ENCODE peak calls at places on chromosomes 3 and 15, in ten cellular contexts. One of them, this sample, is unnamed.

GRCh38 chr15:77028451-77029165 is 33.7 kb downstream of the PSTPIP1 start:
- DNase-seq in ureter: peak; percentile 31
- DNase-seq in tibial nerve: no peak
- DNase-seq in HFFc6: no peak
- DNase-seq in T1000: no peak
- DNase-seq in left ventricle myocardium superior: peak; percentile 13
- DNase-seq in aorta: peak; percentile 41
- DNase-seq in stimulated activated CD8-positive, alpha-beta memory T cell treated with anti-CD3 and anti-CD28 coated beads, Interleukin-2, amount 100 ng/mL, for 1 hour: no peak
- DNase-seq in neural progenitor cell: no peak
- DNase-seq in B cell: peak; percentile 26
- DNase-seq in this sample: no peak

GRCh38 chr3:4310971-4311370 is 7.8 kb downstream of the SETMAR start:
- DNase-seq in ureter: no peak
- DNase-seq in tibial nerve: no peak
- DNase-seq in HFFc6: no peak
- DNase-seq in T1000: no peak
- DNase-seq in left ventricle myocardium superior: no peak
- DNase-seq in aorta: no peak
- DNase-seq in stimulated activated CD8-positive, alpha-beta memory T cell treated with anti-CD3 and anti-CD28 coated beads, Interleukin-2, amount 100 ng/mL, for 1 hour: no peak
- DNase-seq in neural progenitor cell: no peak
- DNase-seq in B cell: no peak
- DNase-seq in this sample: no peak

GRCh38 chr15:74616020-74616939 is 644 bp downstream of the CLK3 start:
- DNase-seq in ureter: peak; percentile 91
- DNase-seq in tibial nerve: peak; percentile 65
- DNase-seq in HFFc6: peak; percentile 63
- DNase-seq in T1000: no peak
- DNase-seq in left ventricle myocardium superior: peak; percentile 88
- DNase-seq in aorta: peak; percentile 88
- DNase-seq in stimulated activated CD8-positive, alpha-beta memory T cell treated with anti-CD3 and anti-CD28 coated beads, Interleukin-2, amount 100 ng/mL, for 1 hour: peak; percentile 29
- DNase-seq in neural progenitor cell: peak; percentile 69
- DNase-seq in B cell: no peak
- DNase-seq in this sample: no peak

GRCh38 chr15:39426552-39427532 is 154.0 kb upstream of the THBS1 start:
- DNase-seq in ureter: no peak
- DNase-seq in tibial nerve: peak; percentile 30
- DNase-seq in HFFc6: no peak
- DNase-seq in T1000: no peak
- DNase-seq in left ventricle myocardium superior: peak; percentile 59
- DNase-seq in aorta: peak; percentile 83
- DNase-seq in stimulated activated CD8-positive, alpha-beta memory T cell treated with anti-CD3 and anti-CD28 coated beads, Interleukin-2, amount 100 ng/mL, for 1 hour: peak; percentile 54
- DNase-seq in neural progenitor cell: peak; percentile 21
- DNase-seq in B cell: peak; percentile 8
- DNase-seq in this sample: no peak

GRCh38 chr3:16697437-16698258 is 92.4 kb upstream of the DAZL start:
- DNase-seq in ureter: no peak
- DNase-seq in tibial nerve: no peak
- DNase-seq in HFFc6: no peak
- DNase-seq in T1000: no peak
- DNase-seq in left ventricle myocardium superior: no peak
- DNase-seq in aorta: no peak
- DNase-seq in stimulated activated CD8-positive, alpha-beta memory T cell treated with anti-CD3 and anti-CD28 coated beads, Interleukin-2, amount 100 ng/mL, for 1 hour: no peak
- DNase-seq in neural progenitor cell: peak; percentile 11
- DNase-seq in B cell: no peak
- DNase-seq in this sample: no peak

GRCh38 chr3:148131990-148132638 is 565.6 kb upstream of the AGTR1 start:
- DNase-seq in ureter: no peak
- DNase-seq in tibial nerve: no peak
- DNase-seq in HFFc6: no peak
- DNase-seq in T1000: no peak
- DNase-seq in left ventricle myocardium superior: no peak
- DNase-seq in aorta: no peak
- DNase-seq in stimulated activated CD8-positive, alpha-beta memory T cell treated with anti-CD3 and anti-CD28 coated beads, Interleukin-2, amount 100 ng/mL, for 1 hour: no peak
- DNase-seq in neural progenitor cell: no peak
- DNase-seq in B cell: no peak
- DNase-seq in this sample: no peak

GRCh38 chr3:36244728-36245127 is 135.6 kb upstream of the STAC start:
- DNase-seq in ureter: no peak
- DNase-seq in tibial nerve: no peak
- DNase-seq in HFFc6: no peak
- DNase-seq in T1000: no peak
- DNase-seq in left ventricle myocardium superior: no peak
- DNase-seq in aorta: no peak
- DNase-seq in stimulated activated CD8-positive, alpha-beta memory T cell treated with anti-CD3 and anti-CD28 coated beads, Interleukin-2, amount 100 ng/mL, for 1 hour: no peak
- DNase-seq in neural progenitor cell: no peak
- DNase-seq in B cell: no peak
- DNase-seq in this sample: no peak

GRCh38 chr15:44159492-44159891 is 35.6 kb downstream of the FRMD5 start:
- DNase-seq in ureter: no peak
- DNase-seq in tibial nerve: no peak
- DNase-seq in HFFc6: no peak
- DNase-seq in T1000: no peak
- DNase-seq in left ventricle myocardium superior: no peak
- DNase-seq in aorta: no peak
- DNase-seq in stimulated activated CD8-positive, alpha-beta memory T cell treated with anti-CD3 and anti-CD28 coated beads, Interleukin-2, amount 100 ng/mL, for 1 hour: no peak
- DNase-seq in neural progenitor cell: peak; percentile 67
- DNase-seq in B cell: no peak
- DNase-seq in this sample: no peak

GRCh38 chr15:69535101-69535638 is 82.6 kb downstream of the RPLP1 start:
- DNase-seq in ureter: no peak
- DNase-seq in tibial nerve: no peak
- DNase-seq in HFFc6: peak; percentile 51
- DNase-seq in T1000: no peak
- DNase-seq in left ventricle myocardium superior: no peak
- DNase-seq in aorta: no peak
- DNase-seq in stimulated activated CD8-positive, alpha-beta memory T cell treated with anti-CD3 and anti-CD28 coated beads, Interleukin-2, amount 100 ng/mL, for 1 hour: no peak
- DNase-seq in neural progenitor cell: no peak
- DNase-seq in B cell: no peak
- DNase-seq in this sample: no peak

GRCh38 chr15:37140531-37141053 is 40.2 kb upstream of the MEIS2 start:
- DNase-seq in ureter: no peak
- DNase-seq in tibial nerve: no peak
- DNase-seq in HFFc6: no peak
- DNase-seq in T1000: no peak
- DNase-seq in left ventricle myocardium superior: no peak
- DNase-seq in aorta: no peak
- DNase-seq in stimulated activated CD8-positive, alpha-beta memory T cell treated with anti-CD3 and anti-CD28 coated beads, Interleukin-2, amount 100 ng/mL, for 1 hour: no peak
- DNase-seq in neural progenitor cell: no peak
- DNase-seq in B cell: no peak
- DNase-seq in this sample: no peak

GRCh38 chr3:1183320-1184048 is 90.7 kb downstream of the CNTN6 start:
- DNase-seq in ureter: no peak
- DNase-seq in tibial nerve: no peak
- DNase-seq in HFFc6: no peak
- DNase-seq in T1000: peak; percentile 48
- DNase-seq in left ventricle myocardium superior: no peak
- DNase-seq in aorta: no peak
- DNase-seq in stimulated activated CD8-positive, alpha-beta memory T cell treated with anti-CD3 and anti-CD28 coated beads, Interleukin-2, amount 100 ng/mL, for 1 hour: no peak
- DNase-seq in neural progenitor cell: no peak
- DNase-seq in B cell: no peak
- DNase-seq in this sample: no peak

GRCh38 chr3:115436767-115437301 is 186.5 kb upstream of the GAP43 start:
- DNase-seq in ureter: no peak
- DNase-seq in tibial nerve: no peak
- DNase-seq in HFFc6: peak; percentile 97
- DNase-seq in T1000: peak; percentile 75
- DNase-seq in left ventricle myocardium superior: no peak
- DNase-seq in aorta: peak; percentile 53
- DNase-seq in stimulated activated CD8-positive, alpha-beta memory T cell treated with anti-CD3 and anti-CD28 coated beads, Interleukin-2, amount 100 ng/mL, for 1 hour: no peak
- DNase-seq in neural progenitor cell: peak; percentile 18
- DNase-seq in B cell: no peak
- DNase-seq in this sample: no peak

This sample was measured in esophagus squamous epithelium.